ENCODE peak calls at places on chromosomes 5 and 9, in nine cellular contexts. R is heart left ventricle; K is spleen; E is CD8-positive, alpha-beta T cell; H is sigmoid colon; P is bronchial epithelial cell; G is Peyer's patch; U is psoas muscle; L is hepatocyte. N is an unnamed sample. For H3K27me3, the result is how much of the 10 kb centered on the place peaks cover.

GRCh38 chr5:173517648-173518047 is 98.8 kb downstream of the BOD1 start:
- DNase-seq in U (no peak), H (no peak), E (no peak), K (no peak), G (no peak), P (no peak), L (no peak), R (no peak), N (no peak)

GRCh38 chr5:18984559-18985080 is 1003.4 kb downstream of the CDH18 start:
- DNase-seq in H (no peak), L (no peak), E (no peak), R (no peak), G (no peak), K (no peak), U (no peak), P (no peak), N (no peak)

GRCh38 chr5:159448841-159449407 is 118.6 kb upstream of the IL12B start:
- DNase-seq in G (no peak), U (no peak), P (no peak), K (no peak), R (no peak), H (no peak), E (no peak), L (no peak), N (no peak)

GRCh38 chr9:77449177-77450092 is 198.7 kb downstream of the GNA14 start:
- DNase-seq in E (no peak), L (peak), P (peak), U (no peak), K (no peak), H (no peak), G (no peak), R (no peak), N (no peak)

GRCh38 chr9:118674942-118675341 is 694.3 kb downstream of the BRINP1 start:
- DNase-seq in U (no peak), P (no peak), K (no peak), G (no peak), R (no peak), L (no peak), E (no peak), H (no peak), N (no peak)

GRCh38 chr9:30982301-30982700 is 1402.1 kb upstream of the ACO1 start:
- DNase-seq in H (no peak), P (no peak), L (no peak), K (no peak), R (no peak), U (no peak), E (no peak), G (no peak), N (no peak)

GRCh38 chr5:68418680-68419079 is 203.1 kb downstream of the PIK3R1 start:
- DNase-seq in E (no peak), P (no peak), H (no peak), U (no peak), K (no peak), R (no peak), G (no peak), L (no peak), N (no peak)

GRCh38 chr9:90331826-90332575 is 310.6 kb downstream of the DIRAS2 start:
- DNase-seq in L (peak), P (peak), H (no peak), G (no peak), K (no peak), R (no peak), U (no peak), E (no peak), N (no peak)

GRCh38 chr5:159052282-159053011 is 47.3 kb downstream of the EBF1 start:
- DNase-seq in K (no peak), G (peak), H (no peak), U (no peak), R (no peak), E (no peak), P (no peak), L (no peak), N (no peak)

GRCh38 chr9:81848472-81848871 is 79.8 kb upstream of the SPATA31D4 start:
- DNase-seq in E (no peak), P (peak), G (no peak), R (no peak), L (peak), K (no peak), H (no peak), U (no peak), N (no peak)

GRCh38 chr5:116358911-116359418 is 215.7 kb downstream of the SEMA6A start:
- DNase-seq in H (no peak), G (no peak), K (no peak), P (no peak), L (no peak), U (no peak), R (no peak), E (no peak), N (no peak)

GRCh38 chr9:108639736-108640135 is 216.1 kb downstream of the ACTL7B start:
- DNase-seq in E (no peak), G (no peak), K (no peak), P (no peak), L (no peak), H (no peak), U (no peak), R (no peak), N (no peak)

GRCh38 chr5:91110709-91111108 is 272.4 kb downstream of the ARRDC3 start:
- DNase-seq in R (no peak), E (no peak), K (no peak), U (no peak), P (no peak), G (no peak), L (no peak), H (peak), N (no peak)

GRCh38 chr9:123597926-123598556 is 242.0 kb downstream of the CRB2 start:
- DNase-seq in E (no peak), P (no peak), U (no peak), K (no peak), H (no peak), G (no peak), L (no peak), R (no peak), N (no peak)

GRCh38 chr5:6686916-6687409 is 26.3 kb upstream of the TENT4A start:
- DNase-seq in G (no peak), L (peak), P (peak), H (no peak), U (no peak), R (no peak), K (no peak), E (no peak), N (peak)

GRCh38 chr5:155103164-155103563 is 89.6 kb downstream of the KIF4B start:
- DNase-seq in K (no peak), H (no peak), U (no peak), P (no peak), L (no peak), G (no peak), R (no peak), E (no peak), N (no peak)

GRCh38 chr5:141617128-141617527 is 1.7 kb downstream of the DIAPH1 start:
- DNase-seq in H (no peak), K (no peak), R (no peak), E (no peak), L (no peak), G (no peak), P (no peak), U (no peak), N (no peak)

GRCh38 chr9:95089916-95090791 is 227.4 kb downstream of the FANCC start:
- DNase-seq in K (peak), G (no peak), E (no peak), P (no peak), H (peak), U (peak), R (peak), L (no peak), N (no peak)

GRCh38 chr9:72554221-72554641 is 32.8 kb downstream of the TMC1 start:
- DNase-seq in E (no peak), R (no peak), U (no peak), P (no peak), K (no peak), L (peak), G (no peak), H (no peak), N (no peak)

GRCh38 chr9:77953590-77953989 is 78.0 kb downstream of the GNAQ start:
- DNase-seq in K (no peak), E (no peak), G (no peak), U (no peak), P (no peak), L (no peak), H (no peak), R (no peak), N (no peak)

GRCh38 chr5:131984945-131985665 is 26.4 kb downstream of the ACSL6 start:
- DNase-seq in L (no peak), P (no peak), R (no peak), G (no peak), E (no peak), U (no peak), H (no peak), K (peak), N (no peak)

GRCh38 chr5:179438041-179438441 is 92.8 kb upstream of the ADAMTS2 start:
- DNase-seq in G (no peak), H (no peak), U (no peak), R (peak), P (no peak), K (peak), E (no peak), L (peak), N (no peak)

GRCh38 chr9:135474915-135475314 is 4.7 kb upstream of the PPP1R26 start:
- DNase-seq in L (peak), H (no peak), G (no peak), P (no peak), K (no peak), U (no peak), E (no peak), R (no peak), N (no peak)

DNA sequence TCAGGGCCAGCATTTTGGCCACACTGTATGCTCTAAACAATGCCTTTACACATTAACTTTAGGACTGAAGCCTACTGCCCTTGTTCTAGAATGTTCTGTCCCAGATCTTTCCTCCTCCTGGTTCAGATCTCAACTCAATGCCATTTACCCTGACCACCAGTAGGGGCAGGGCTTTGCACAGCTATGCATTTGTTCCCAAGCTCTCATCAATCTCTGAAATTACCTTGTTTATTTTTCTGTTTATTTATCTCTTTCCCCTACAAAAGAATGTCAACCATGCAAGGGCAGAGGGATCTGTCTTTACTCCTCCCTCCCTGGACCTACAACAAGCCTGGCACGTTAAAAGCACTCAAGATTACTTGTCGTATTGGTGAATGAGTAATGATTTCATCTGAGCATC is 612.9 kb downstream of the BNC2 start:
- DNase-seq in R (no peak), P (peak), L (no peak), H (no peak), E (no peak), G (no peak), U (no peak), K (no peak), N (no peak)
- TF ChIP-seq CTCF in R (peak), P (peak), L (peak), H (no peak), E (no peak), G (peak), U (peak), K (no peak), N (no peak)

GRCh38 chr5:139642213-139642612 is 5.9 kb upstream of the CXXC5 start:
- DNase-seq in L (peak), P (no peak), K (peak), H (peak), R (no peak), G (peak), U (no peak), E (no peak), N (no peak)
- H3K27me3 ChIP-seq in L (under half), P (under half), K (under half), H (under half), R (under half), G (under half), U (under half), E (under half), N (under half)

GRCh38 chr9:93686880-93687236 is 110.5 kb downstream of the PHF2 start:
- DNase-seq in G (no peak), E (no peak), R (no peak), P (no peak), L (no peak), K (peak), H (no peak), U (no peak), N (no peak)

GRCh38 chr9:93683331-93684134 is 107.1 kb downstream of the PHF2 start:
- DNase-seq in L (no peak), U (no peak), G (peak), P (no peak), E (no peak), R (peak), K (peak), H (no peak), N (no peak)

GRCh38 chr9:93684161-93684765 is 107.9 kb downstream of the PHF2 start:
- DNase-seq in G (no peak), P (no peak), E (peak), K (peak), H (no peak), R (peak), L (no peak), U (no peak), N (no peak)

GRCh38 chr9:93686127-93686879 is 109.9 kb downstream of the PHF2 start:
- DNase-seq in P (no peak), K (peak), R (peak), U (no peak), G (no peak), L (no peak), E (no peak), H (no peak), N (no peak)

DNA sequence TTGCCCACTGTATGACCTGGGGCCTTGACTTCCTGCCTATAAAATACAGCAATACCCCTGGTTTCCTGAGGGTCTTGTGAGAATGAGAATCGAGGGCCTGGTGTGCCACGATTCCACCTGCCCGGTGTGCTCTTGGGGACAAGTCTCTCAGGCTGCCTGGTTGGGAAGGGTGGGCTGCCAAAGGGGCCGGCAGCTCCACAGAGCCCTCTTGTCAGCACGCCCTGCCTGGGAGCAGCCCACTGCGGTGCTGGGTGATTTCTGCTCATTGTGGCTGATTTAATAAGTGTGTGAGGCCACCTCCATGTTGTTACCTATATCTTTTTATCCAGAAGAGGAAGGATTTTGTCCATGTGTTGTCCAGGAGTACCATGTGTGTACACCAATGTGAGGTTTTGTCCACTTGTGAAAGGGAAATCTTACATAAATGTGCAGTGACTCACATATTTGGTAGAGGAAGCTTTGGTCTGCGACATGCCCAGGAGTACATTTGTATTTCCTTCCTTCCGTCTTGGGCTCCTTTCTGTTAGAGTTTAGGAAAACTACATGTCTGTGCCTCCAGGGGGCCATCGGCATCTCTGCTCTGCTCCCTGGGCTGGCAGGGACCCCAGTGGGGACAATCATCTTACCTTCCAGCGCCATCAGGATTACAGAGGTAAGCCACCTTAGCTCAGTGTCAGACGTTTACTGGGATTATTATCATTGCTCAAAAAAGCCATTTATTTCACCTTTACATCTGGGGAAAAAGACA is 108.6 kb downstream of the PHF2 start:
- DNase-seq in P (peak), G (no peak), R (no peak), L (no peak), U (no peak), H (no peak), K (peak), E (no peak), N (no peak)
- TF ChIP-seq CTCF in P (no peak), G (no peak), R (no peak), L (peak), U (no peak), H (no peak), K (no peak), E (no peak), N (no peak)

GRCh38 chr5:55333811-55334210 is 26.0 kb downstream of the MTREX start:
- DNase-seq in E (no peak), P (no peak), R (no peak), G (no peak), L (no peak), H (no peak), K (no peak), U (no peak), N (no peak)
- H3K27me3 ChIP-seq in E (under half), P (under half), R (under half), G (under half), L (under half), H (under half), K (under half), U (under half), N (under half)

GRCh38 chr9:131018621-131019020 is 9.6 kb downstream of the LAMC3 start:
- DNase-seq in L (no peak), E (no peak), P (no peak), K (no peak), H (no peak), U (no peak), R (no peak), G (no peak), N (no peak)
- TF ChIP-seq CTCF in L (no peak), E (no peak), P (peak), K (no peak), H (no peak), U (no peak), R (no peak), G (no peak), N (no peak)